ENCODE peak calls at places on chromosome 14, in four cellular contexts. K, E, R and V are unnamed samples.

GRCh38 chr14:95341564-95341963 is 21.9 kb upstream of the CLMN start:
- DNase-seq in K (peak; percentile 70), R (no peak), E (no peak), V (no peak)

GRCh38 chr14:69259531-69260245 is at the start of gene GALNT16:
- DNase-seq in E (peak; percentile 63), K (peak; percentile 47), R (peak; percentile 87), V (no peak)

GRCh38 chr14:31401369-31401932 is 18.9 kb downstream of the HEATR5A start:
- DNase-seq in K (no peak), R (no peak), E (no peak), V (no peak)

GRCh38 chr14:69741055-69741454 is 25.9 kb upstream of the SRSF5 start:
- DNase-seq in R (no peak), E (no peak), K (no peak), V (no peak)

GRCh38 chr14:58746261-58746660 is 108.5 kb downstream of the DACT1 start:
- DNase-seq in E (peak; percentile 47), R (no peak), K (no peak), V (no peak)

GRCh38 chr14:105075364-105076295 is 10.4 kb upstream of the GPR132 start:
- DNase-seq in R (peak; percentile 82), E (no peak), K (peak; percentile 60), V (peak; percentile 40)

GRCh38 chr14:34035934-34036250 is 85.0 kb upstream of the EGLN3 start:
- DNase-seq in K (no peak), E (no peak), R (no peak), V (no peak)

GRCh38 chr14:87944987-87945604 is 47.9 kb downstream of the GALC start:
- DNase-seq in K (no peak), E (no peak), R (no peak), V (no peak)

GRCh38 chr14:73198253-73198652 is 39.1 kb upstream of the PAPLN start:
- DNase-seq in R (no peak), K (no peak), E (no peak), V (no peak)

GRCh38 chr14:81684696-81685095 is 151.0 kb upstream of the SEL1L start:
- DNase-seq in R (no peak), E (no peak), K (no peak), V (no peak)

GRCh38 chr14:104983231-104983721 is 2.3 kb upstream of the CLBA1 start:
- DNase-seq in K (no peak), R (peak; percentile 49), E (no peak), V (no peak)

GRCh38 chr14:94805726-94806288 is 35.9 kb upstream of the GSC start:
- DNase-seq in K (no peak), R (no peak), E (no peak), V (no peak)

GRCh38 chr14:36383674-36384421 is 63.4 kb upstream of the MBIP start:
- DNase-seq in K (peak; percentile 71), E (no peak), R (no peak), V (no peak)

GRCh38 chr14:38065101-38065762 is 142.5 kb upstream of the SSTR1 start:
- DNase-seq in E (no peak), R (no peak), K (no peak), V (no peak)

GRCh38 chr14:55146425-55146824 is 17.4 kb downstream of the LGALS3 start:
- DNase-seq in R (no peak), E (no peak), K (no peak), V (no peak)

GRCh38 chr14:63078606-63079005 is 33.3 kb upstream of the KCNH5 start:
- DNase-seq in K (no peak), R (no peak), E (no peak), V (no peak)

GRCh38 chr14:22448905-22449611 is 140.0 kb downstream of the DAD1 start:
- DNase-seq in E (no peak), K (no peak), R (no peak), V (no peak)

GRCh38 chr14:69715725-69716482 is 51.0 kb upstream of the SRSF5 start:
- DNase-seq in K (peak; percentile 79), E (no peak), R (no peak), V (no peak)

GRCh38 chr14:60327447-60328331 is 78.7 kb downstream of the PPM1A start:
- DNase-seq in E (no peak), K (peak; percentile 11), R (peak; percentile 79), V (peak; percentile 58)

GRCh38 chr14:61555056-61555838 is 140.1 kb upstream of the HIF1A start:
- DNase-seq in R (peak; percentile 13), E (no peak), K (no peak), V (no peak)

GRCh38 chr14:69088523-69089445 is 64.1 kb downstream of the DCAF5 start:
- DNase-seq in K (no peak), R (no peak), E (no peak), V (no peak)

GRCh38 chr14:91153360-91153759 is 39.5 kb downstream of the DGLUCY start:
- DNase-seq in R (no peak), E (no peak), K (no peak), V (no peak)

GRCh38 chr14:88554458-88555286 is at the start of gene PTPN21:
- DNase-seq in E (peak; percentile 62), K (peak; percentile 83), R (peak; percentile 91), V (peak; percentile 27)

GRCh38 chr14:105340821-105341408 is 26.4 kb downstream of the PACS2 start:
- DNase-seq in R (no peak), E (no peak), K (no peak), V (no peak)

DNA sequence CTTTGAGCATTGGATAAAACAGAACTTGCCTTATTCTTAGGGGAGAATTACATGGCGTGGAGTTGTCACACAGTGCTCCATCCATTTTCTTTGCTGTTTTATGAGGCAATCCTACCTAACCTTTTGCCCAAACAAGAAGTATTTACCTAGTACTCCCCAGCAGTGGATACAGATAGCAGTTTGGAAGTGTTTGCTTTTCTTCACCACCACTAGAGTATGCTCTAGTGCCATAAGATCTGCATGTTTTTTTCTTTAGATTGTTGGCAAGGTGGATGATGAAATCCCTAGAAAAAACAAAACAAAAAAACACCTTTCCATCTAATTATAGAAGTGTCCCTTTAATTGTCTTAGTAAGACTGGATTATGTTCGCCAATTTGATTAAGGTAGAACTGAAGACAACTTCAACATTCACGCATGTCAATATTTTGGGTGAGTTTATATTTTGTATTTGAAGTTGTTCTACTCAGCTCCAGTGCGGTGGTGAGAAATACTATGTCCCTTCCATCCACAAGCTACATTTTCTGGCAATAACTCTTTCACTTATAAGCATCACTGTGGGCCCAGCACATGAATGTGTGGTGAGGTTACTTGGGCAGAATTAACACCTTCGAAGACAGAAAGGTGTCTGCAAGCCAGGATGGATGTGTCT is 23.6 kb upstream of the TMEM260 start:
- DNase-seq in K (no peak), E (peak; percentile 28), R (no peak), V (no peak)
- TF ChIP-seq CTCF in K (peak; percentile 43), E (peak; percentile 65), R (peak; percentile 85), V (no peak)

DNA sequence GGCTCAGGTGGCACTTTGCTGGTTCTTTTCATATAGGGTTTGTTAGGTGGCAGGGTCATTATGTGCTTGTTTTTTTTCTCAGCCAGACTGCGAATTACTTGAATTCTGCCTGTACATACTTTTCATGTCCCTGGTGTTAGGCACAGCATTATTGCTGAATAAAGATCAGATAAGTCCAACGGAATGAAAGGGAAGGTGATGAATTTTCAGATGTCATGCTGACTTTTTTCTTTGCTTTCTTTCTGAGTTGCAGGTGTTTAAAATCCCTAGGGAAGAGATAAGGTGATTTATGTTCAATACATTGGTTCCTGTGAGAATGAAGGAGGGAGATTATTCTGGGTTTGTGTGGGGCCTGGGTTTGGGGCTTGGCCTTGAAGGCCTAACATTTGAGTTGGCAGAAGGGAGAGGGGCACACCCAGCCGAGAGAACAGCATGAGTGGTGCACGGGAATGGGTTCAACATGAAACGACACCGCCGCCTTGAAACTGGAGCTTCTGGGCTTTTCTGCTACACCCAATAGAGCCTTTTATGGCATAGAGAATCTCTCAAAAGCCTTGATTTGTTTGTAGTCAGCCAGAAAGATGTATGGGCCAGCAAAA is 476.8 kb downstream of the PCNX1 start:
- DNase-seq in R (no peak), E (no peak), K (no peak), V (no peak)
- TF ChIP-seq CTCF in R (no peak), E (no peak), K (no peak), V (no peak)

GRCh38 chr14:76603713-76604112 is 157.6 kb upstream of the VASH1 start:
- DNase-seq in E (no peak), R (no peak), K (peak; percentile 48), V (no peak)
- TF ChIP-seq CTCF in E (no peak), R (no peak), K (no peak), V (no peak)

GRCh38 chr14:106586098-106586704 is 1059.8 kb downstream of the TMEM121 start:
- DNase-seq in E (no peak), R (peak; percentile 49), K (no peak), V (peak; percentile 60)
- TF ChIP-seq CTCF in E (no peak), R (peak; percentile 30), K (peak; percentile 64), V (no peak)